ENCODE peak calls at places on chromosomes 4 and X, in five cellular contexts. One of them, this sample, is unnamed.
A peak's percentile ranks its signal among the peaks of the same experiment; 100 is the strongest.

GRCh38 chr4:90002406-90003040 is 107.9 kb downstream of the MMRN1 start:
- DNase-seq in NB4: no peak
- DNase-seq in transverse colon: no peak
- DNase-seq in nephron progenitor cell: no peak
- DNase-seq in mesothelial cell of epicardium: no peak
- DNase-seq in this sample: no peak

GRCh38 chr4:11223261-11223660 is 205.4 kb downstream of the HS3ST1 start:
- DNase-seq in transverse colon: no peak
- DNase-seq in NB4: no peak
- DNase-seq in mesothelial cell of epicardium: no peak
- DNase-seq in nephron progenitor cell: peak; percentile 48
- DNase-seq in this sample: no peak

GRCh38 chr4:132642196-132642817 is 506.8 kb upstream of the PCDH10 start:
- DNase-seq in mesothelial cell of epicardium: peak; percentile 41
- DNase-seq in NB4: peak; percentile 57
- DNase-seq in transverse colon: no peak
- DNase-seq in nephron progenitor cell: peak; percentile 42
- DNase-seq in this sample: peak; percentile 21

GRCh38 chrX:69389221-69389620 is 114.9 kb upstream of the NALF2 start:
- DNase-seq in nephron progenitor cell: no peak
- DNase-seq in transverse colon: no peak
- DNase-seq in NB4: no peak
- DNase-seq in mesothelial cell of epicardium: no peak
- DNase-seq in this sample: no peak

GRCh38 chr4:124199755-124200154 is 512.8 kb downstream of the ANKRD50 start:
- DNase-seq in NB4: no peak
- DNase-seq in mesothelial cell of epicardium: no peak
- DNase-seq in nephron progenitor cell: no peak
- DNase-seq in transverse colon: no peak
- DNase-seq in this sample: no peak

GRCh38 chrX:44529315-44529714 is 13.3 kb downstream of the FUNDC1 start:
- DNase-seq in mesothelial cell of epicardium: no peak
- DNase-seq in NB4: no peak
- DNase-seq in nephron progenitor cell: no peak
- DNase-seq in transverse colon: no peak
- DNase-seq in this sample: no peak

GRCh38 chrX:7606253-7606652 is 236.7 kb upstream of the VCX start:
- DNase-seq in NB4: no peak
- DNase-seq in nephron progenitor cell: no peak
- DNase-seq in transverse colon: no peak
- DNase-seq in mesothelial cell of epicardium: no peak
- DNase-seq in this sample: no peak

GRCh38 chrX:2748171-2748814 is 3.5 kb upstream of the XG start:
- DNase-seq in mesothelial cell of epicardium: no peak
- DNase-seq in NB4: no peak
- DNase-seq in nephron progenitor cell: no peak
- DNase-seq in transverse colon: no peak
- DNase-seq in this sample: no peak

GRCh38 chr4:156098846-156099245 is 145.2 kb upstream of the CTSO start:
- DNase-seq in NB4: no peak
- DNase-seq in transverse colon: no peak
- DNase-seq in nephron progenitor cell: no peak
- DNase-seq in mesothelial cell of epicardium: no peak
- DNase-seq in this sample: no peak

GRCh38 chr4:158316264-158316663 is 106.0 kb downstream of the TMEM144 start:
- DNase-seq in NB4: no peak
- DNase-seq in transverse colon: no peak
- DNase-seq in mesothelial cell of epicardium: no peak
- DNase-seq in nephron progenitor cell: no peak
- DNase-seq in this sample: no peak

GRCh38 chr4:154001187-154001586 is 212.3 kb upstream of the SFRP2 start:
- DNase-seq in transverse colon: no peak
- DNase-seq in mesothelial cell of epicardium: no peak
- DNase-seq in NB4: no peak
- DNase-seq in nephron progenitor cell: no peak
- DNase-seq in this sample: no peak

GRCh38 chrX:73817381-73818199 is 254.6 kb downstream of the CHIC1 start:
- DNase-seq in transverse colon: no peak
- DNase-seq in nephron progenitor cell: no peak
- DNase-seq in NB4: no peak
- DNase-seq in mesothelial cell of epicardium: no peak
- DNase-seq in this sample: no peak

GRCh38 chrX:53305996-53306937 is 24.9 kb upstream of the IQSEC2 start:
- DNase-seq in transverse colon: no peak
- DNase-seq in mesothelial cell of epicardium: no peak
- DNase-seq in NB4: no peak
- DNase-seq in nephron progenitor cell: no peak
- DNase-seq in this sample: no peak

GRCh38 chr4:6278801-6279197 is 9.1 kb downstream of the WFS1 start:
- DNase-seq in NB4: peak; percentile 64
- DNase-seq in nephron progenitor cell: no peak
- DNase-seq in transverse colon: peak; percentile 56
- DNase-seq in mesothelial cell of epicardium: no peak
- DNase-seq in this sample: no peak

GRCh38 chr4:111780965-111781364 is 364.3 kb upstream of the FAM241A start:
- DNase-seq in mesothelial cell of epicardium: no peak
- DNase-seq in transverse colon: no peak
- DNase-seq in nephron progenitor cell: no peak
- DNase-seq in NB4: no peak
- DNase-seq in this sample: no peak

GRCh38 chr4:111781611-111782010 is 363.6 kb upstream of the FAM241A start:
- DNase-seq in mesothelial cell of epicardium: no peak
- DNase-seq in transverse colon: no peak
- DNase-seq in NB4: no peak
- DNase-seq in nephron progenitor cell: no peak
- DNase-seq in this sample: no peak

GRCh38 chr4:111776546-111776945 is 368.7 kb upstream of the FAM241A start:
- DNase-seq in NB4: no peak
- DNase-seq in nephron progenitor cell: no peak
- DNase-seq in transverse colon: no peak
- DNase-seq in mesothelial cell of epicardium: no peak
- DNase-seq in this sample: no peak

GRCh38 chr4:111775908-111776307 is 369.3 kb upstream of the FAM241A start:
- DNase-seq in NB4: no peak
- DNase-seq in nephron progenitor cell: no peak
- DNase-seq in transverse colon: no peak
- DNase-seq in mesothelial cell of epicardium: no peak
- DNase-seq in this sample: no peak

DNA sequence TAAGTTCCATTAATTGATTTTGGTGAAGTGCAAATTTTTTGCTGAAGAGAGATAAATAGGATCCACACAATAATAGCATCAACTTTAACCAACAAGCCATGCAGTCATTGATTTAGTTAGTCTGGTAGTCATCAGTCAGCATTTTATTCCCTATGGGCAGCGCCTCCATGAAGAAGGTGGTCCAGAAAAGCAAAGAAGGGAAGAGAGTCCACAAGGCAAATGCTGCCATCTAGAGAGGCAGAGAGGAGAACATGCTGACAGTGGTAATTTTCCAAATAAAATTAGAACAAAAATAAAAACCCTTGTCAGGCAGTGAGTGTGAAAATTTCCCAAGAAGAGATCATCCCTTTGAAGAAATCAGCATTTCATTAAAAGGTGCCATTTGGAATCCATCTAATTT is 366.7 kb upstream of the FAM241A start:
- DNase-seq in mesothelial cell of epicardium: no peak
- DNase-seq in NB4: no peak
- DNase-seq in transverse colon: no peak
- DNase-seq in nephron progenitor cell: no peak
- DNase-seq in this sample: no peak
- TF ChIP-seq CTCF in mesothelial cell of epicardium: no peak
- TF ChIP-seq CTCF in NB4: no peak
- TF ChIP-seq CTCF in transverse colon: no peak
- TF ChIP-seq CTCF in nephron progenitor cell: no peak
- TF ChIP-seq CTCF in this sample: peak; percentile 40

GRCh38 chr4:169945636-169946035 is 80.6 kb downstream of the MFAP3L start:
- DNase-seq in nephron progenitor cell: no peak
- DNase-seq in transverse colon: no peak
- DNase-seq in mesothelial cell of epicardium: no peak
- DNase-seq in NB4: no peak
- DNase-seq in this sample: no peak

GRCh38 chr4:169941141-169941540 is 85.1 kb downstream of the MFAP3L start:
- DNase-seq in nephron progenitor cell: no peak
- DNase-seq in transverse colon: no peak
- DNase-seq in mesothelial cell of epicardium: no peak
- DNase-seq in NB4: no peak
- DNase-seq in this sample: no peak

GRCh38 chr4:169934794-169935400 is 91.3 kb downstream of the MFAP3L start:
- DNase-seq in NB4: no peak
- DNase-seq in transverse colon: no peak
- DNase-seq in nephron progenitor cell: no peak
- DNase-seq in mesothelial cell of epicardium: no peak
- DNase-seq in this sample: no peak

DNA sequence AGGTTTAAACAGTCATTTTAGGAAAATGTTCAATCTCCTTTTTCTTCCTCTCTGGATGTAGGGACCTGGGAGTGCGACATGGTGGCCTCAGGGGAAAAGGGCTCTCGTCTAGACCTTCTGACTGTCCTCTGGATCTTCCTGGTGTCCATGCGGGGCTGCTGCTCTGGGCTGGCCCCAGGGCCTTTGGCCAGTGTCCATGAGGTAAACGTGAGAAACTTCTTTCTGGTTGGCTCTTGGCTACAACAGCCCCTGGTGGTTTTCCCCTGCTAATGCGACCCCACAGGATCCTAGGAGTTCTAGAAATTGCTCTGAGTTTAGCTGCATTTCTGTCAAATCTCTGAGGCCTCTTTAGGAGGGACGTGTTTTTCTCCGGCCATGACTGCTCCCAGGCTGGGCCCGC is 85.7 kb downstream of the MFAP3L start:
- DNase-seq in mesothelial cell of epicardium: no peak
- DNase-seq in transverse colon: no peak
- DNase-seq in NB4: no peak
- DNase-seq in nephron progenitor cell: no peak
- DNase-seq in this sample: no peak
- TF ChIP-seq CTCF in mesothelial cell of epicardium: no peak
- TF ChIP-seq CTCF in transverse colon: no peak
- TF ChIP-seq CTCF in NB4: no peak
- TF ChIP-seq CTCF in nephron progenitor cell: no peak
- TF ChIP-seq CTCF in this sample: peak; percentile 38

DNA sequence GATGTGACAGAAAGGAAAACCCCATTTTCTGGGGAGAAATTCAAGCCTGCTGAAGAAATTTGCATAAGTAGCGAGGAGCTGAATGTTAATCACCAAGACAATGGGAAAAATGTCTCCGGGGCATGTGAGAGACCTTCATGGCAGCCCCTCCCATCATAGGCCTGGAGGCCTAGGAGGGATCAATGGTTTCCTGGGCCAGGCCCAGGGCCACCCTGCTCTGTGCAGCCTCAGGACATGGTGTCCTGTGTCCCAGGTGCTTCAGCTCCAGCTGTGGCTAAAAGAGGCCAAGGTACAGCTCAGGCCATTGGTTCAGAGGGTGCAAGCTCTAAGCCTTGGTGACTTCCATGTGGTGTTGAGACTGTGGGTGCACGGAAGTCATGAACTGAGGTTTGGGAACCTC is 31.2 kb downstream of the ETDB start:
- DNase-seq in NB4: no peak
- DNase-seq in transverse colon: no peak
- DNase-seq in mesothelial cell of epicardium: no peak
- DNase-seq in nephron progenitor cell: no peak
- DNase-seq in this sample: no peak
- TF ChIP-seq CTCF in NB4: no peak
- TF ChIP-seq CTCF in transverse colon: no peak
- TF ChIP-seq CTCF in mesothelial cell of epicardium: no peak
- TF ChIP-seq CTCF in nephron progenitor cell: no peak
- TF ChIP-seq CTCF in this sample: no peak

GRCh38 chrX:25807022-25807421 is 331.1 kb upstream of the MAGEB18 start:
- DNase-seq in transverse colon: no peak
- DNase-seq in mesothelial cell of epicardium: no peak
- DNase-seq in nephron progenitor cell: no peak
- DNase-seq in NB4: no peak
- DNase-seq in this sample: no peak

GRCh38 chrX:25810202-25810601 is 327.9 kb upstream of the MAGEB18 start:
- DNase-seq in NB4: no peak
- DNase-seq in transverse colon: no peak
- DNase-seq in mesothelial cell of epicardium: no peak
- DNase-seq in nephron progenitor cell: no peak
- DNase-seq in this sample: no peak

DNA sequence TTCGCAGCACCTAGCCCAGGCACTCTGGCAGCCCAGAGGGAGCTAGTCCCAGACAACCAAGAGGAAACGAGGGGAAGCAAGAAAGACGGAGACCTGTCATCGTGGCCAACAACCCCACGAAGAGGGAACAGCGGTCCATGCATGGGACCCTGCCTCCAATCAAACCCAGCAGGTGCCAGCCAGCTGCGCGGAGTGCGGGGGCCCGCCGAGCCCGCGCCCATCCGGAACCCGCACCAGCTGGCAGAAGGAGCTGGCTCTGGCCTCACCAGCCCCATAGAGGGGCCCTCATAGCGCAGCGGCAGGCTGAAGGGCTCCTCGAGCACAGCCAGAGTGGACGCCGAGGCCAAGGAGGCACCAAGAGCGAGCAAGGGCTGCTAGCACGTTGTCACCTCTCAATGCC is 332.4 kb upstream of the MAGEB18 start:
- DNase-seq in transverse colon: no peak
- DNase-seq in NB4: no peak
- DNase-seq in mesothelial cell of epicardium: no peak
- DNase-seq in nephron progenitor cell: no peak
- DNase-seq in this sample: no peak
- TF ChIP-seq CTCF in transverse colon: no peak
- TF ChIP-seq CTCF in NB4: no peak
- TF ChIP-seq CTCF in mesothelial cell of epicardium: no peak
- TF ChIP-seq CTCF in nephron progenitor cell: no peak
- TF ChIP-seq CTCF in this sample: no peak

This sample was measured in progenitor cell of endocrine pancreas.